ENCODE peak calls at places on chromosome 7, in eight cellular contexts. One of them, this sample, is unnamed.

GRCh38 chr7:18320971-18321567 is 174.5 kb upstream of the HDAC9 start:
- DNase-seq in IMR-90: peak; percentile 58
- DNase-seq in GM12878: no peak
- DNase-seq in neuronal stem cell: peak; percentile 14
- DNase-seq in hepatocyte: peak; percentile 63
- DNase-seq in SK-N-SH: peak; percentile 31
- DNase-seq in PC-9: no peak
- DNase-seq in Karpas-422: peak; percentile 78
- DNase-seq in this sample: peak; percentile 55

GRCh38 chr7:140698477-140698876 is 2.0 kb downstream of the NDUFB2 start:
- DNase-seq in IMR-90: no peak
- DNase-seq in GM12878: no peak
- DNase-seq in neuronal stem cell: no peak
- DNase-seq in hepatocyte: no peak
- DNase-seq in SK-N-SH: no peak
- DNase-seq in PC-9: no peak
- DNase-seq in Karpas-422: no peak
- DNase-seq in this sample: no peak

GRCh38 chr7:16422100-16422430 is 727 bp upstream of the CRPPA start:
- DNase-seq in IMR-90: peak; percentile 64
- DNase-seq in GM12878: no peak
- DNase-seq in neuronal stem cell: no peak
- DNase-seq in hepatocyte: peak; percentile 15
- DNase-seq in SK-N-SH: no peak
- DNase-seq in PC-9: no peak
- DNase-seq in Karpas-422: no peak
- DNase-seq in this sample: no peak

GRCh38 chr7:83579740-83580139 is 69.2 kb downstream of the SEMA3E start:
- DNase-seq in IMR-90: peak; percentile 17
- DNase-seq in GM12878: no peak
- DNase-seq in neuronal stem cell: no peak
- DNase-seq in hepatocyte: no peak
- DNase-seq in SK-N-SH: no peak
- DNase-seq in PC-9: no peak
- DNase-seq in Karpas-422: no peak
- DNase-seq in this sample: no peak

GRCh38 chr7:155448632-155449007 is 9.3 kb upstream of the EN2 start:
- DNase-seq in IMR-90: no peak
- DNase-seq in GM12878: no peak
- DNase-seq in neuronal stem cell: peak; percentile 29
- DNase-seq in hepatocyte: no peak
- DNase-seq in SK-N-SH: no peak
- DNase-seq in PC-9: no peak
- DNase-seq in Karpas-422: no peak
- DNase-seq in this sample: no peak

GRCh38 chr7:11192506-11192905 is 218.8 kb downstream of the PHF14 start:
- DNase-seq in IMR-90: peak; percentile 4
- DNase-seq in GM12878: no peak
- DNase-seq in neuronal stem cell: no peak
- DNase-seq in hepatocyte: no peak
- DNase-seq in SK-N-SH: no peak
- DNase-seq in PC-9: no peak
- DNase-seq in Karpas-422: no peak
- DNase-seq in this sample: no peak

GRCh38 chr7:27167170-27167505 is 1.8 kb upstream of the HOXA9 start:
- DNase-seq in IMR-90: no peak
- DNase-seq in GM12878: no peak
- DNase-seq in neuronal stem cell: no peak
- DNase-seq in hepatocyte: no peak
- DNase-seq in SK-N-SH: peak; percentile 45
- DNase-seq in PC-9: no peak
- DNase-seq in Karpas-422: no peak
- DNase-seq in this sample: no peak

GRCh38 chr7:158838238-158838637 is 8.9 kb upstream of the ESYT2 start:
- DNase-seq in IMR-90: no peak
- DNase-seq in GM12878: no peak
- DNase-seq in neuronal stem cell: no peak
- DNase-seq in hepatocyte: no peak
- DNase-seq in SK-N-SH: no peak
- DNase-seq in PC-9: no peak
- DNase-seq in Karpas-422: peak; percentile 80
- DNase-seq in this sample: no peak

DNA sequence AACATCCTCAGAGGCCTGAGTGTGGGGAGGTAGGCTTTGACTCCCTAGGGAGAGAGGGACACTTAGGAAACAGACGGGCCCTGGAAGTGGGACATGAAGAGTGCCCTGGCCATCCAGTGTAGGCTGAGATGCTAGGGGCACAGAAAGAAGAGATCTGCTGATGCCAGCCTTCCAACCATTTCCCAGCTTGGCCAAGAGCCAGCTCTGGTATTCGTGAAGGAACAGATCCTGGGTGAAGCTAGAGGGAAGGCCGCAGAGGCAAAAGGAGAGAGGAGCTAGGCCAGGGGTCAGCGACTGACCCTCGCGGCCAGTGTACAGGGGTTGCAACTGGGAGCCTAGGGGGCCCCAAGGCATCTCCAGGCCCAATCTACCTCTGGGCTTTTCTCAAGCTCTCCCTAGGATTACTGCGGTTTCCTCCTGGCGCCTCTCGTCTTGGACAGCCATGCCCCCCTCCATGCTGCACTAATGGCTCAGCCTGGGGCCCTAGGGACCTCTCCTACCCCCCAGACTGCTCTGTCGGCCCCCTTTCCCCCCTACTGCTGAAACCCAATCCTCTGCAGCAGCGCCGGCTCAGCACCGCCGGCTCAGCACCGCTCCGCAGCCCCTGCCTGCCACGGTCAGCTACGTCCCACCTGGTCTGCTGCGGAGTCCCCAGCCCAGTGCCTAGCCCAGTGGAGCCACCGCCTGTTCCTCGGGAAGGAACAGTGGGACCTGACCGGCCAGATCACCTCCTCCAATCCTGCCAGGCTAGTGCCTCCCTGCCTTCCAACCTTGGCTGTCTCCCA is at the start of gene ASIC3:
- DNase-seq in IMR-90: no peak
- DNase-seq in GM12878: no peak
- DNase-seq in neuronal stem cell: no peak
- DNase-seq in hepatocyte: no peak
- DNase-seq in SK-N-SH: peak; percentile 74
- DNase-seq in PC-9: no peak
- DNase-seq in Karpas-422: no peak
- DNase-seq in this sample: no peak
- H3K4me2 ChIP-seq in IMR-90: peak within 1 kb of the TSS; percentile 13
- H3K4me2 ChIP-seq in GM12878: no peak within 1 kb of the TSS
- H3K4me2 ChIP-seq in neuronal stem cell: no peak within 1 kb of the TSS
- H3K4me2 ChIP-seq in hepatocyte: no peak within 1 kb of the TSS
- H3K4me2 ChIP-seq in SK-N-SH: peak within 1 kb of the TSS; percentile 60
- H3K4me2 ChIP-seq in PC-9: peak within 1 kb of the TSS; percentile 40
- H3K4me2 ChIP-seq in Karpas-422: no peak within 1 kb of the TSS
- H3K4me2 ChIP-seq in this sample: no peak within 1 kb of the TSS

DNA sequence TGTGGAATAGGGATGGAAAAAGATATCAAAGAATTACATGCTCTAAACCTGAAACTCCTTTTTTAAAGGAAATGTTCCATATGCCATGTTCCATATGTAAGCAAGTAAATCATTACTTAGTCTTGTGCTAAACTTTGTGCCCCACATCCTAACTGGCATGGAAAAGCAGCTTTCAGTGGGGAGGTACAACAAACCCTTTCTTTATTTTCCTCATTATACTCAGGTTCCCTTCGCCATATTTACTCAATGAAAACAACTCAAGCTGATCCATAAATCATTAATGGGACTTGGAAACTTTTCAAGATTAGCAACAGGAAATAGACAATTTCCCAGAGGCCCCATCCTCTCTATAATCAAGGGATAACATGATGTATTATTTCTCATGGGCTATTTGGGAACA is 56.0 kb downstream of the GSAP start:
- DNase-seq in IMR-90: no peak
- DNase-seq in GM12878: no peak
- DNase-seq in neuronal stem cell: no peak
- DNase-seq in hepatocyte: no peak
- DNase-seq in SK-N-SH: no peak
- DNase-seq in PC-9: no peak
- DNase-seq in Karpas-422: no peak
- DNase-seq in this sample: no peak
- H3K4me2 ChIP-seq in IMR-90: no peak overlapping the region
- H3K4me2 ChIP-seq in GM12878: no peak overlapping the region
- H3K4me2 ChIP-seq in neuronal stem cell: no peak overlapping the region
- H3K4me2 ChIP-seq in hepatocyte: no peak overlapping the region
- H3K4me2 ChIP-seq in SK-N-SH: no peak overlapping the region
- H3K4me2 ChIP-seq in PC-9: no peak overlapping the region
- H3K4me2 ChIP-seq in Karpas-422: no peak overlapping the region
- H3K4me2 ChIP-seq in this sample: peak overlapping the region; percentile 48

GRCh38 chr7:24601600-24601999 is 28.3 kb downstream of the PALS2 start:
- DNase-seq in IMR-90: no peak
- DNase-seq in GM12878: no peak
- DNase-seq in neuronal stem cell: no peak
- DNase-seq in hepatocyte: no peak
- DNase-seq in SK-N-SH: no peak
- DNase-seq in PC-9: no peak
- DNase-seq in Karpas-422: no peak
- DNase-seq in this sample: no peak

GRCh38 chr7:24597014-24597413 is 23.8 kb downstream of the PALS2 start:
- DNase-seq in IMR-90: no peak
- DNase-seq in GM12878: no peak
- DNase-seq in neuronal stem cell: no peak
- DNase-seq in hepatocyte: no peak
- DNase-seq in SK-N-SH: no peak
- DNase-seq in PC-9: no peak
- DNase-seq in Karpas-422: no peak
- DNase-seq in this sample: no peak

GRCh38 chr7:24591152-24591551 is 17.9 kb downstream of the PALS2 start:
- DNase-seq in IMR-90: no peak
- DNase-seq in GM12878: no peak
- DNase-seq in neuronal stem cell: no peak
- DNase-seq in hepatocyte: no peak
- DNase-seq in SK-N-SH: no peak
- DNase-seq in PC-9: no peak
- DNase-seq in Karpas-422: no peak
- DNase-seq in this sample: no peak

DNA sequence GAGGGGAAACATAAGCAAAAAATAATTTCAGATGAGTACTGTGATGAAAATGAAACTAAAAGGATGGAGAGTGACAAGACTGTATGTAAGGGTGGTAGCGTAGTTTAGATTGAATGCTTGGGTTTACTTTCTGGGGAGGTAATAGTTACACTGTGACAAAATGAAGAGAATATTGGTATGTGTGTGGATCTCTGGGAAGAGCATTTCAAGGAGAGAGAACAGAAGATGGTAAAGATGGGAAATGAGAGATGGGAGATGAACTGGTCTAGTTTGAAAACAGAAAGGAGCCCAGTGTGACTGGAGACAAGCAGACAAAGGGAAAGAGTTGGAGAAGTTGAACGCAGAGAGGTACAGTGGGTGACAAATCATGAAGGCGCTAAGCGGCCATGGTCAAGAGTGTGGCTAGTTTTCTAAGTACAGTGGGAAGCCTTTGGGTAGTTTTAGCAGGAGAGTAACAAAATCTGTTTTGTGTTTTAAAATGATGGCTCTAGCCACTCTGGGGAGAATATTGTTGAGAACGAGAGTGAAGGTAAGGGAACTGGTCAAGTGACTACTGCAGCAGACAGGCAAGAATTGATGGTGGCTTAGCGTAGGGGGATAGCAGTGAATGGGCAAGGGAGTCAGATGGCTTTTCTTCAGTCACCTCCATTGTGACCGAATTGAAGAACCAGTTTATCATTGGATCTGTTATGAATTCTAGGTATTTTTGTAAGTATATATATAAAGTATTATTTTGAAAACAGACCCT is 22.6 kb downstream of the PALS2 start:
- DNase-seq in IMR-90: no peak
- DNase-seq in GM12878: no peak
- DNase-seq in neuronal stem cell: no peak
- DNase-seq in hepatocyte: no peak
- DNase-seq in SK-N-SH: no peak
- DNase-seq in PC-9: no peak
- DNase-seq in Karpas-422: no peak
- DNase-seq in this sample: no peak
- H3K4me2 ChIP-seq in IMR-90: peak overlapping the region; percentile 48
- H3K4me2 ChIP-seq in GM12878: peak overlapping the region; percentile 95
- H3K4me2 ChIP-seq in neuronal stem cell: no peak overlapping the region
- H3K4me2 ChIP-seq in hepatocyte: no peak overlapping the region
- H3K4me2 ChIP-seq in SK-N-SH: no peak overlapping the region
- H3K4me2 ChIP-seq in PC-9: no peak overlapping the region
- H3K4me2 ChIP-seq in Karpas-422: no peak overlapping the region
- H3K4me2 ChIP-seq in this sample: no peak overlapping the region

GRCh38 chr7:1744296-1745017 is 74.4 kb downstream of the ELFN1 start:
- DNase-seq in IMR-90: no peak
- DNase-seq in GM12878: no peak
- DNase-seq in neuronal stem cell: no peak
- DNase-seq in hepatocyte: no peak
- DNase-seq in SK-N-SH: no peak
- DNase-seq in PC-9: no peak
- DNase-seq in Karpas-422: no peak
- DNase-seq in this sample: no peak

GRCh38 chr7:1743481-1744230 is 73.6 kb downstream of the ELFN1 start:
- DNase-seq in IMR-90: no peak
- DNase-seq in GM12878: no peak
- DNase-seq in neuronal stem cell: no peak
- DNase-seq in hepatocyte: no peak
- DNase-seq in SK-N-SH: peak; percentile 66
- DNase-seq in PC-9: no peak
- DNase-seq in Karpas-422: no peak
- DNase-seq in this sample: no peak

GRCh38 chr7:1741751-1742554 is 71.9 kb downstream of the ELFN1 start:
- DNase-seq in IMR-90: no peak
- DNase-seq in GM12878: no peak
- DNase-seq in neuronal stem cell: no peak
- DNase-seq in hepatocyte: no peak
- DNase-seq in SK-N-SH: peak; percentile 61
- DNase-seq in PC-9: peak; percentile 33
- DNase-seq in Karpas-422: no peak
- DNase-seq in this sample: no peak

GRCh38 chr7:1741246-1741645 is 71.2 kb downstream of the ELFN1 start:
- DNase-seq in IMR-90: no peak
- DNase-seq in GM12878: no peak
- DNase-seq in neuronal stem cell: no peak
- DNase-seq in hepatocyte: no peak
- DNase-seq in SK-N-SH: no peak
- DNase-seq in PC-9: no peak
- DNase-seq in Karpas-422: no peak
- DNase-seq in this sample: no peak

DNA sequence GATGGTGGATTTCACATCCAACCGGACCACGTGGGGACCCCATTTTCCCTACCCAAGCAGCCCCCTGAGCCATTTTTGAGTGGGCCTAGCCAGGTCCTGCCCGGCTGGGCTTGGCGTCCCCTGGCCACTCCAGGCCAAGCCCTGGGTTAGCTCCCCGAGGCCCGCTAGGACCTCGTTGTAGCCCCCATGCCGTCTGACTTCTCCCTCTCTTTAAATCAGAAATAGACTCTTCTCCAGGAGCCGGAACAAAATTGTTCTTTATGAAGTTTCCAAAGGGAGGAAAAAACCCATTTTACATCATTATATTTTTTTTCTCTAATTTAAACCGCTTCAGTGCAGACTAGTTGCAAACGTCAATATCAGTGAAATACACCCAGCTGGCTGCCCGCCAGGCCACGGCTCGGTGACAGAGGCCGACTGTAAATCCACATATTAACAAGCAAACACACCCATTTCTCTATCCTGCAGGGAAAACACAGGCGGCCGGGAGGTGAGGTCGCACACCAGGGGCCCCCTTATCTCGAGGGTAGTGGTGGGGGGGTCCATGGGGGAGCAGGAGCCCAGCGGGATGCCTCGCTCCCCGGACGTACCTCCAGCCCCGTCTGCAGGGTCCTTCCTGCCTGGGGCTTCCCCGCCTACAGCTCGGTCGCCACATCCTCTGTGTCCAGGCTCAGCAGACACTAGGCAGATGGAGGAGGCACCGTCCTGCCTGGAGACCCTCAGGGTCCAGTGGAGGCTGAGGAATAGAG is 72.7 kb downstream of the ELFN1 start:
- DNase-seq in IMR-90: peak; percentile 14
- DNase-seq in GM12878: no peak
- DNase-seq in neuronal stem cell: no peak
- DNase-seq in hepatocyte: peak; percentile 60
- DNase-seq in SK-N-SH: peak; percentile 94
- DNase-seq in PC-9: peak; percentile 35
- DNase-seq in Karpas-422: no peak
- DNase-seq in this sample: no peak
- H3K4me2 ChIP-seq in IMR-90: no peak overlapping the region
- H3K4me2 ChIP-seq in GM12878: peak overlapping the region; percentile 17
- H3K4me2 ChIP-seq in neuronal stem cell: no peak overlapping the region
- H3K4me2 ChIP-seq in hepatocyte: peak overlapping the region; percentile 66
- H3K4me2 ChIP-seq in SK-N-SH: no peak overlapping the region
- H3K4me2 ChIP-seq in PC-9: peak overlapping the region; percentile 18
- H3K4me2 ChIP-seq in Karpas-422: no peak overlapping the region
- H3K4me2 ChIP-seq in this sample: peak overlapping the region; percentile 56

This sample was measured in A549.